ENCODE peak calls at places on chromosomes 7 and 10, in seven cellular contexts. One of them, this sample, is unnamed.

GRCh38 chr7:132084776-132085388 is 491.4 kb downstream of the PLXNA4 start:
- DNase-seq in A549: peak; percentile 26
- DNase-seq in GM23338: peak; percentile 50
- DNase-seq in HL-60: no peak
- DNase-seq in SK-N-SH: no peak
- DNase-seq in HepG2: peak; percentile 21
- DNase-seq in Panc1: no peak
- DNase-seq in this sample: peak; percentile 19

GRCh38 chr10:6924166-6924565 is 344.1 kb upstream of the PRKCQ start:
- DNase-seq in A549: peak; percentile 17
- DNase-seq in GM23338: no peak
- DNase-seq in HL-60: no peak
- DNase-seq in SK-N-SH: no peak
- DNase-seq in HepG2: no peak
- DNase-seq in Panc1: no peak
- DNase-seq in this sample: no peak

GRCh38 chr7:93117327-93117726 is 452 bp downstream of the SAMD9 start:
- DNase-seq in A549: no peak
- DNase-seq in GM23338: no peak
- DNase-seq in HL-60: no peak
- DNase-seq in SK-N-SH: no peak
- DNase-seq in HepG2: no peak
- DNase-seq in Panc1: no peak
- DNase-seq in this sample: no peak

GRCh38 chr10:83817797-83818196 is 321.5 kb upstream of the GHITM start:
- DNase-seq in A549: no peak
- DNase-seq in GM23338: peak; percentile 2
- DNase-seq in HL-60: no peak
- DNase-seq in SK-N-SH: no peak
- DNase-seq in HepG2: no peak
- DNase-seq in Panc1: no peak
- DNase-seq in this sample: no peak

GRCh38 chr7:36652431-36652830 is 71.9 kb downstream of the AOAH start:
- DNase-seq in A549: no peak
- DNase-seq in GM23338: no peak
- DNase-seq in HL-60: no peak
- DNase-seq in SK-N-SH: no peak
- DNase-seq in HepG2: no peak
- DNase-seq in Panc1: no peak
- DNase-seq in this sample: no peak

GRCh38 chr10:51867956-51868355 is 168.6 kb upstream of the CSTF2T start:
- DNase-seq in A549: no peak
- DNase-seq in GM23338: no peak
- DNase-seq in HL-60: no peak
- DNase-seq in SK-N-SH: no peak
- DNase-seq in HepG2: no peak
- DNase-seq in Panc1: peak; percentile 5
- DNase-seq in this sample: no peak

GRCh38 chr10:17652585-17652984 is 8.6 kb downstream of the STAM start:
- DNase-seq in A549: no peak
- DNase-seq in GM23338: no peak
- DNase-seq in HL-60: no peak
- DNase-seq in SK-N-SH: no peak
- DNase-seq in HepG2: no peak
- DNase-seq in Panc1: no peak
- DNase-seq in this sample: no peak

GRCh38 chr10:118874171-118874570 is 119.4 kb upstream of the CACUL1 start:
- DNase-seq in A549: no peak
- DNase-seq in GM23338: no peak
- DNase-seq in HL-60: no peak
- DNase-seq in SK-N-SH: no peak
- DNase-seq in HepG2: no peak
- DNase-seq in Panc1: no peak
- DNase-seq in this sample: no peak

GRCh38 chr10:105691811-105692210 is 1050.7 kb downstream of the SORCS3 start:
- DNase-seq in A549: peak; percentile 13
- DNase-seq in GM23338: peak; percentile 88
- DNase-seq in HL-60: no peak
- DNase-seq in SK-N-SH: peak; percentile 15
- DNase-seq in HepG2: no peak
- DNase-seq in Panc1: no peak
- DNase-seq in this sample: peak; percentile 3

GRCh38 chr10:30040597-30040996 is 18.8 kb downstream of the JCAD start:
- DNase-seq in A549: no peak
- DNase-seq in GM23338: no peak
- DNase-seq in HL-60: no peak
- DNase-seq in SK-N-SH: no peak
- DNase-seq in HepG2: no peak
- DNase-seq in Panc1: no peak
- DNase-seq in this sample: no peak

GRCh38 chr10:72276013-72276387 is 2.3 kb downstream of the DDIT4 start:
- DNase-seq in A549: peak; percentile 57
- DNase-seq in GM23338: peak; percentile 11
- DNase-seq in HL-60: no peak
- DNase-seq in SK-N-SH: no peak
- DNase-seq in HepG2: no peak
- DNase-seq in Panc1: no peak
- DNase-seq in this sample: peak; percentile 79

GRCh38 chr10:130808686-130809085 is 502.8 kb downstream of the TCERG1L start:
- DNase-seq in A549: no peak
- DNase-seq in GM23338: no peak
- DNase-seq in HL-60: no peak
- DNase-seq in SK-N-SH: no peak
- DNase-seq in HepG2: no peak
- DNase-seq in Panc1: no peak
- DNase-seq in this sample: no peak

GRCh38 chr10:106740-107139 is 28.5 kb upstream of the ZMYND11 start:
- DNase-seq in A549: no peak
- DNase-seq in GM23338: no peak
- DNase-seq in HL-60: no peak
- DNase-seq in SK-N-SH: no peak
- DNase-seq in HepG2: no peak
- DNase-seq in Panc1: no peak
- DNase-seq in this sample: no peak

GRCh38 chr7:4479367-4480039 is 202.6 kb upstream of the FOXK1 start:
- DNase-seq in A549: peak; percentile 79
- DNase-seq in GM23338: peak; percentile 94
- DNase-seq in HL-60: peak; percentile 42
- DNase-seq in SK-N-SH: peak; percentile 80
- DNase-seq in HepG2: peak; percentile 72
- DNase-seq in Panc1: peak; percentile 18
- DNase-seq in this sample: peak; percentile 73

GRCh38 chr7:158394936-158395335 is 192.7 kb downstream of the PTPRN2 start:
- DNase-seq in A549: peak; percentile 39
- DNase-seq in GM23338: peak; percentile 82
- DNase-seq in HL-60: no peak
- DNase-seq in SK-N-SH: peak; percentile 97
- DNase-seq in HepG2: no peak
- DNase-seq in Panc1: no peak
- DNase-seq in this sample: no peak

GRCh38 chr10:90195288-90195840 is 494.0 kb downstream of the KIF20B start:
- DNase-seq in A549: no peak
- DNase-seq in GM23338: no peak
- DNase-seq in HL-60: no peak
- DNase-seq in SK-N-SH: no peak
- DNase-seq in HepG2: no peak
- DNase-seq in Panc1: no peak
- DNase-seq in this sample: no peak

GRCh38 chr10:3566627-3567026 is 218.4 kb downstream of the KLF6 start:
- DNase-seq in A549: no peak
- DNase-seq in GM23338: no peak
- DNase-seq in HL-60: no peak
- DNase-seq in SK-N-SH: no peak
- DNase-seq in HepG2: no peak
- DNase-seq in Panc1: no peak
- DNase-seq in this sample: no peak

GRCh38 chr10:114822771-114823463 is 1.3 kb downstream of the FHIP2A start:
- DNase-seq in A549: peak; percentile 36
- DNase-seq in GM23338: no peak
- DNase-seq in HL-60: no peak
- DNase-seq in SK-N-SH: no peak
- DNase-seq in HepG2: peak; percentile 23
- DNase-seq in Panc1: no peak
- DNase-seq in this sample: no peak

GRCh38 chr7:42549866-42550485 is 313.0 kb upstream of the GLI3 start:
- DNase-seq in A549: no peak
- DNase-seq in GM23338: no peak
- DNase-seq in HL-60: no peak
- DNase-seq in SK-N-SH: no peak
- DNase-seq in HepG2: no peak
- DNase-seq in Panc1: no peak
- DNase-seq in this sample: no peak

GRCh38 chr10:34231441-34232180 is 583.5 kb downstream of the PARD3 start:
- DNase-seq in A549: no peak
- DNase-seq in GM23338: no peak
- DNase-seq in HL-60: no peak
- DNase-seq in SK-N-SH: no peak
- DNase-seq in HepG2: peak; percentile 90
- DNase-seq in Panc1: no peak
- DNase-seq in this sample: no peak

DNA sequence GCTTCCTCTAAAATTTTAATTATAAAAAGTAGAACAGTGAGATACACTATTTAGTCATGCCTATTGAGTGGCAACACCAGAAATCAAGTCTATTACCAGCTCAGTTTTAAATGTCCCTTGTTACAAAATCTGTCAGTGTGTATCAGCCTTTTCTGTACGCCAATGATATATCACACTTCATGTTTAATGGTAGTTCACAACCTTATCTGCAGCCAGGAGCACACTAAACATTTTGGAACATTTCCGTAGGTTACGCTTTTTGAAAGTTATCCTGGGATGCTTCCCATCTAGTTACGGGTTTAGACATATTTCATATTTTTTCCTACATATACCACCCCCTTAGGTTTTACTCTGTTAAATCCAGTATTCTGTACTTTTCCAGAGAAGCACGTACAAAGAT is 5.4 kb downstream of the HNRNPA2B1 start:
- DNase-seq in A549: no peak
- DNase-seq in GM23338: no peak
- DNase-seq in HL-60: no peak
- DNase-seq in SK-N-SH: no peak
- DNase-seq in HepG2: no peak
- DNase-seq in Panc1: no peak
- DNase-seq in this sample: no peak
- TF ChIP-seq REST in A549: no peak
- TF ChIP-seq REST in GM23338: no peak
- TF ChIP-seq REST in HL-60: no peak
- TF ChIP-seq REST in SK-N-SH: no peak
- TF ChIP-seq REST in HepG2: no peak
- TF ChIP-seq REST in Panc1: no peak
- TF ChIP-seq REST in this sample: no peak

GRCh38 chr7:155846156-155846555 is 33.9 kb upstream of the SHH start:
- DNase-seq in A549: no peak
- DNase-seq in GM23338: no peak
- DNase-seq in HL-60: no peak
- DNase-seq in SK-N-SH: no peak
- DNase-seq in HepG2: no peak
- DNase-seq in Panc1: no peak
- DNase-seq in this sample: no peak
- TF ChIP-seq REST in A549: no peak
- TF ChIP-seq REST in GM23338: no peak
- TF ChIP-seq REST in HL-60: no peak
- TF ChIP-seq REST in SK-N-SH: no peak
- TF ChIP-seq REST in HepG2: no peak
- TF ChIP-seq REST in Panc1: no peak
- TF ChIP-seq REST in this sample: no peak

GRCh38 chr10:69801094-69801433 is 642 bp upstream of the COL13A1 start:
- DNase-seq in A549: peak; percentile 72
- DNase-seq in GM23338: peak; percentile 87
- DNase-seq in HL-60: peak; percentile 45
- DNase-seq in SK-N-SH: peak; percentile 73
- DNase-seq in HepG2: peak; percentile 10
- DNase-seq in Panc1: no peak
- DNase-seq in this sample: peak; percentile 60
- TF ChIP-seq REST in A549: no peak
- TF ChIP-seq REST in GM23338: no peak
- TF ChIP-seq REST in HL-60: no peak
- TF ChIP-seq REST in SK-N-SH: no peak
- TF ChIP-seq REST in HepG2: no peak
- TF ChIP-seq REST in Panc1: no peak
- TF ChIP-seq REST in this sample: no peak

DNA sequence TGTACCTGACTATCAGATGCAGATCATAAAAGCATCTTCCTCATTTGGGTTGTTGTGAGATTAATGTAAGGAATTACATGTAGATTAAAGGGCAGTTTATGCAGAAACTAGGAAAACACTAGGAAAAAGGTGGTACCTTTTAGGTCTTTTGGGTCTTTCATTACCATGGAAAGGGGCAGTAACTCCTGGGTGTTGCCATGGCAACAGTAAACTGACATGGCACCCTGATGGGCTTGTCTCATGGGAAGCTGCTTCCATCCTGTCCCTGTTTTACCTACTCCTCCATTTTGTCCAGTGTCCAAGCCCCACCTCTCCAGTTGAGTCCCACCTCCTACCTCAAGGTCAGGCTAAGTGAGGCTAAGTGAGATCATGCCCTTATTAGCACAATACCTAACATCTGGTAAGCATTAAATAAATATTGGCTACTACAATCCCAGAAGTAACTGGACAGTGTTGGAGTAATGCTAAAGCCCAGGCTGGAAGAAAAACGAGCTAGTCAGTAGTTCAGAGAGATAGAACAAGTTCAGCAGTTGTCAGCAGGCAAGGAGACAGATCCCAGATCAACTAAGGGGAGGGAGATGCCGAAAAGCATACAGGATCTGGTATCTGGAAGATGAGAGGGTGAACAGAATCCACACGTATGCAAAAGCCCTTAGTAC is 240.0 kb upstream of the AUTS2 start:
- DNase-seq in A549: no peak
- DNase-seq in GM23338: peak; percentile 19
- DNase-seq in HL-60: no peak
- DNase-seq in SK-N-SH: peak; percentile 54
- DNase-seq in HepG2: no peak
- DNase-seq in Panc1: no peak
- DNase-seq in this sample: no peak
- TF ChIP-seq REST in A549: no peak
- TF ChIP-seq REST in GM23338: no peak
- TF ChIP-seq REST in HL-60: no peak
- TF ChIP-seq REST in SK-N-SH: no peak
- TF ChIP-seq REST in HepG2: no peak
- TF ChIP-seq REST in Panc1: no peak
- TF ChIP-seq REST in this sample: no peak

This sample was measured in HCT116.